ENCODE peak calls at places on chromosomes 4 and X, in five cellular contexts. One of them, this sample, is unnamed.

GRCh38 chrX:154717824-154718223 is 33.1 kb downstream of the GAB3 start:
- DNase-seq in brain microvascular endothelial cell: peak; percentile 33
- DNase-seq in neural progenitor cell: no peak
- DNase-seq in thoracic aorta: no peak
- DNase-seq in uterus: no peak
- DNase-seq in this sample: no peak

GRCh38 chr4:112633477-112634235 is 3.1 kb downstream of the ZGRF1 start:
- DNase-seq in uterus: no peak
- DNase-seq in brain microvascular endothelial cell: no peak
- DNase-seq in thoracic aorta: no peak
- DNase-seq in neural progenitor cell: peak; percentile 37
- DNase-seq in this sample: no peak

GRCh38 chr4:185623444-185624247 is 88.3 kb upstream of the PDLIM3 start:
- DNase-seq in neural progenitor cell: no peak
- DNase-seq in brain microvascular endothelial cell: no peak
- DNase-seq in uterus: no peak
- DNase-seq in thoracic aorta: no peak
- DNase-seq in this sample: no peak

GRCh38 chrX:71144651-71145050 is at the start of gene NLGN3:
- DNase-seq in brain microvascular endothelial cell: no peak
- DNase-seq in thoracic aorta: no peak
- DNase-seq in neural progenitor cell: peak; percentile 63
- DNase-seq in uterus: no peak
- DNase-seq in this sample: no peak

GRCh38 chr4:61210186-61210939 is 10.2 kb downstream of the ADGRL3 start:
- DNase-seq in uterus: no peak
- DNase-seq in brain microvascular endothelial cell: no peak
- DNase-seq in neural progenitor cell: peak; percentile 95
- DNase-seq in thoracic aorta: no peak
- DNase-seq in this sample: no peak

GRCh38 chr4:6404611-6405416 is 67.6 kb downstream of the PPP2R2C start:
- DNase-seq in uterus: no peak
- DNase-seq in brain microvascular endothelial cell: no peak
- DNase-seq in neural progenitor cell: peak; percentile 73
- DNase-seq in thoracic aorta: no peak
- DNase-seq in this sample: no peak

GRCh38 chrX:106932492-106932923 is 12.3 kb downstream of the CLDN2 start:
- DNase-seq in thoracic aorta: no peak
- DNase-seq in brain microvascular endothelial cell: no peak
- DNase-seq in uterus: no peak
- DNase-seq in neural progenitor cell: no peak
- DNase-seq in this sample: no peak

GRCh38 chr4:139458999-139459398 is 5.1 kb downstream of the RAB33B start:
- DNase-seq in uterus: no peak
- DNase-seq in neural progenitor cell: no peak
- DNase-seq in thoracic aorta: no peak
- DNase-seq in brain microvascular endothelial cell: no peak
- DNase-seq in this sample: no peak

GRCh38 chr4:48761286-48761685 is 18.8 kb downstream of the FRYL start:
- DNase-seq in uterus: no peak
- DNase-seq in thoracic aorta: no peak
- DNase-seq in brain microvascular endothelial cell: no peak
- DNase-seq in neural progenitor cell: no peak
- DNase-seq in this sample: no peak

GRCh38 chrX:123172874-123173273 is 11.2 kb upstream of the GRIA3 start:
- DNase-seq in uterus: no peak
- DNase-seq in brain microvascular endothelial cell: no peak
- DNase-seq in neural progenitor cell: no peak
- DNase-seq in thoracic aorta: no peak
- DNase-seq in this sample: no peak

GRCh38 chr4:119729815-119730643 is 101.4 kb upstream of the PDE5A start:
- DNase-seq in thoracic aorta: peak; percentile 35
- DNase-seq in neural progenitor cell: no peak
- DNase-seq in uterus: peak; percentile 21
- DNase-seq in brain microvascular endothelial cell: peak; percentile 98
- DNase-seq in this sample: no peak

GRCh38 chrX:39125834-39126233 is 324.6 kb downstream of the MID1IP1 start:
- DNase-seq in thoracic aorta: no peak
- DNase-seq in neural progenitor cell: no peak
- DNase-seq in brain microvascular endothelial cell: no peak
- DNase-seq in uterus: no peak
- DNase-seq in this sample: no peak

DNA sequence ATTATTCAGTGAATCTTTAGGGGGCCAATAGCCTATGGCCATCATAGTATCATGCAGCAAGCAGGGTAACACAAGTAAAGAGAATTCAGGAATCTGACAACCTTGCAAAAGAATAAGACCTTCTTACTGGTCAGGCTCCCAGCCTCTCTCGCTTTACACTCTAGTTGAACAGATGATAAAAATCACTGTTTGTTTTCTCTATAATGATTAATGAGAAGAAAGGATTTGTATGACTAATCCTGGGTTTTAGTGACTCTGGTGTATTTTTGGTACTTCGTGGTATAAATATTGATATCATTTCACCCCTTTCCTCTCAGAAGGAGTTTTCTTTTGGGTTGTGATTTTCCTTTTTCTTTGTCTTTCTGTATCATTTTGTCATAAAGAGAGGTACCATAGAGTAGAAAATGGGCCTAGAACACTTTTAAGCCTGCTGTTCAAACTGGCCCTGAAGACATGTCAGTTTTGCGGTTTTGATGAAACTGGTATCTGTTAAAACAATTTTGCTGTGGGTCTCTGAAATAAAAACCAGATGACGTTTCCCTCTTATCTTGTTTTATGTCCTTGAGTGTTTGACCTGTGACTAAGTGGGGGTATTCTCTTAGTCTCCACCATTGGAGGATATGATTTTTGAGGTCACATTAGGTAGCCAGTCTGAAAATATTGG is 294.9 kb upstream of the TBX22 start:
- DNase-seq in neural progenitor cell: no peak
- DNase-seq in uterus: no peak
- DNase-seq in brain microvascular endothelial cell: no peak
- DNase-seq in thoracic aorta: no peak
- DNase-seq in this sample: no peak
- H3K27ac ChIP-seq in neural progenitor cell: no peak overlapping the region
- H3K27ac ChIP-seq in uterus: no peak overlapping the region
- H3K27ac ChIP-seq in brain microvascular endothelial cell: no peak overlapping the region
- H3K27ac ChIP-seq in thoracic aorta: no peak overlapping the region
- H3K27ac ChIP-seq in this sample: no peak overlapping the region

GRCh38 chr4:113901994-113902787 is 77.3 kb downstream of the ARSJ start:
- DNase-seq in uterus: no peak
- DNase-seq in neural progenitor cell: no peak
- DNase-seq in thoracic aorta: no peak
- DNase-seq in brain microvascular endothelial cell: no peak
- DNase-seq in this sample: no peak
- TF ChIP-seq CTCF in uterus: no peak
- TF ChIP-seq CTCF in neural progenitor cell: no peak
- TF ChIP-seq CTCF in thoracic aorta: no peak
- TF ChIP-seq CTCF in brain microvascular endothelial cell: no peak
- TF ChIP-seq CTCF in this sample: no peak

GRCh38 chr4:174716986-174717770 is 111.9 kb downstream of the GLRA3 start:
- DNase-seq in thoracic aorta: no peak
- DNase-seq in neural progenitor cell: no peak
- DNase-seq in uterus: no peak
- DNase-seq in brain microvascular endothelial cell: no peak
- DNase-seq in this sample: no peak
- H3K4me3 ChIP-seq in thoracic aorta: no peak overlapping the region
- H3K4me3 ChIP-seq in neural progenitor cell: no peak overlapping the region
- H3K4me3 ChIP-seq in uterus: no peak overlapping the region
- H3K4me3 ChIP-seq in brain microvascular endothelial cell: no peak overlapping the region
- H3K4me3 ChIP-seq in this sample: no peak overlapping the region

GRCh38 chr4:173524218-173525117 is 5.6 kb downstream of the HAND2 start:
- DNase-seq in uterus: no peak
- DNase-seq in thoracic aorta: no peak
- DNase-seq in brain microvascular endothelial cell: no peak
- DNase-seq in neural progenitor cell: no peak
- DNase-seq in this sample: no peak

GRCh38 chr4:173526724-173527102 is 3.3 kb downstream of the HAND2 start:
- DNase-seq in neural progenitor cell: no peak
- DNase-seq in brain microvascular endothelial cell: no peak
- DNase-seq in uterus: no peak
- DNase-seq in thoracic aorta: no peak
- DNase-seq in this sample: no peak

GRCh38 chr4:173526034-173526482 is 4.0 kb downstream of the HAND2 start:
- DNase-seq in brain microvascular endothelial cell: no peak
- DNase-seq in uterus: no peak
- DNase-seq in thoracic aorta: no peak
- DNase-seq in neural progenitor cell: peak; percentile 43
- DNase-seq in this sample: no peak

GRCh38 chr4:173527103-173527876 is 2.7 kb downstream of the HAND2 start:
- DNase-seq in brain microvascular endothelial cell: no peak
- DNase-seq in thoracic aorta: no peak
- DNase-seq in uterus: no peak
- DNase-seq in neural progenitor cell: peak; percentile 72
- DNase-seq in this sample: no peak

GRCh38 chr4:173525118-173526033 is 4.7 kb downstream of the HAND2 start:
- DNase-seq in neural progenitor cell: peak; percentile 64
- DNase-seq in brain microvascular endothelial cell: no peak
- DNase-seq in thoracic aorta: no peak
- DNase-seq in uterus: peak; percentile 73
- DNase-seq in this sample: no peak
- H3K27ac ChIP-seq in neural progenitor cell: no peak overlapping the region
- H3K27ac ChIP-seq in brain microvascular endothelial cell: no peak overlapping the region
- H3K27ac ChIP-seq in thoracic aorta: peak overlapping the region; percentile 95
- H3K27ac ChIP-seq in uterus: peak overlapping the region; percentile 99
- H3K27ac ChIP-seq in this sample: no peak overlapping the region

GRCh38 chr4:55005910-55006309 is 119.5 kb downstream of the KDR start:
- DNase-seq in thoracic aorta: no peak
- DNase-seq in brain microvascular endothelial cell: no peak
- DNase-seq in neural progenitor cell: no peak
- DNase-seq in uterus: no peak
- DNase-seq in this sample: no peak

GRCh38 chr4:55002431-55002830 is 123.0 kb downstream of the KDR start:
- DNase-seq in uterus: no peak
- DNase-seq in thoracic aorta: no peak
- DNase-seq in neural progenitor cell: no peak
- DNase-seq in brain microvascular endothelial cell: no peak
- DNase-seq in this sample: no peak

GRCh38 chr4:55008166-55009056 is 117.0 kb downstream of the KDR start:
- DNase-seq in uterus: peak; percentile 20
- DNase-seq in neural progenitor cell: peak; percentile 12
- DNase-seq in brain microvascular endothelial cell: no peak
- DNase-seq in thoracic aorta: no peak
- DNase-seq in this sample: no peak

GRCh38 chr4:55001538-55001937 is 123.9 kb downstream of the KDR start:
- DNase-seq in thoracic aorta: no peak
- DNase-seq in brain microvascular endothelial cell: peak; percentile 4
- DNase-seq in neural progenitor cell: no peak
- DNase-seq in uterus: no peak
- DNase-seq in this sample: no peak

GRCh38 chr4:55004831-55005230 is 120.6 kb downstream of the KDR start:
- DNase-seq in brain microvascular endothelial cell: peak; percentile 9
- DNase-seq in neural progenitor cell: peak; percentile 20
- DNase-seq in uterus: peak; percentile 37
- DNase-seq in thoracic aorta: no peak
- DNase-seq in this sample: peak; percentile 16
- TF ChIP-seq CTCF in brain microvascular endothelial cell: peak; percentile 39
- TF ChIP-seq CTCF in neural progenitor cell: no peak
- TF ChIP-seq CTCF in uterus: no peak
- TF ChIP-seq CTCF in thoracic aorta: no peak
- TF ChIP-seq CTCF in this sample: no peak

GRCh38 chr4:73978886-73979285 is 2.9 kb downstream of the PF4 start:
- DNase-seq in thoracic aorta: no peak
- DNase-seq in neural progenitor cell: no peak
- DNase-seq in brain microvascular endothelial cell: peak; percentile 75
- DNase-seq in uterus: no peak
- DNase-seq in this sample: no peak
- H3K4me3 ChIP-seq in thoracic aorta: no peak overlapping the region
- H3K4me3 ChIP-seq in neural progenitor cell: no peak overlapping the region
- H3K4me3 ChIP-seq in brain microvascular endothelial cell: no peak overlapping the region
- H3K4me3 ChIP-seq in uterus: no peak overlapping the region
- H3K4me3 ChIP-seq in this sample: no peak overlapping the region

DNA sequence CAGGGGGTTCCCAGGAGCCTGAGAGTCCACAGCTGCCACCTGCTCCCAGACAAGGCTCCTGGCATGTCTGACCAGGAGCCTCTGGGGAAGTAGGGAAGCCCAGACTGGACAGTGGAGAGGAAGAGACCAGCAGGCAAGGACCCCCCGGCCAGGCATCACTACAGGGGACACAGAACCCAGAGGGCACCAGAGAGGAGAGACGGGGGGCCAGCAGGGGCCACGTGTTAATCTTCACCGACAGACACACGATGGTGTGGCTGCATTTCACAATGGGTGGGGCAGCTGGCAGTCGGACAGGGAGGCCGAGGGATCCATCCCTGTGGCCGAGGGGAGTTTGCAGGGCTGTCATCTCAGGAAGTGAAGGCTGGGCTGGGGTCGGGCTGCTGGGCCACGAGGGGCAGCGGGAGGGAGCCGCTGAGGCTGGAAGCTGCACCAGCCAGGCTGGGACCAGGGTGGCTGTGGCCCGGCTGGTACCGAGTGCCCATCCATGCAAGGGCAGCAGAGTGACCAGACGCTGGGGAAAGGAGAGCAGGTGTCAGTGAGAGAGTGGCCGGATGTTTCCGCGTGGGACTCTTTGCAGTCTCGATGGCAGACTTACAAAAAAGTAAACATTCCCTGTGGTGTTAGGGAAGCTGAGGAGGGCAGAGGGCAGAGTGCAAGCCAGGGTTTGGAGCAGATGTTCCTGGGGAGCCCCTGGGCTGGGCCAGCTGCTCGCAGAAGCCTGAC is 4.7 kb downstream of the PDE6B start:
- DNase-seq in thoracic aorta: no peak
- DNase-seq in neural progenitor cell: no peak
- DNase-seq in brain microvascular endothelial cell: no peak
- DNase-seq in uterus: no peak
- DNase-seq in this sample: no peak
- H3K27ac ChIP-seq in thoracic aorta: no peak overlapping the region
- H3K27ac ChIP-seq in neural progenitor cell: no peak overlapping the region
- H3K27ac ChIP-seq in brain microvascular endothelial cell: no peak overlapping the region
- H3K27ac ChIP-seq in uterus: no peak overlapping the region
- H3K27ac ChIP-seq in this sample: no peak overlapping the region

DNA sequence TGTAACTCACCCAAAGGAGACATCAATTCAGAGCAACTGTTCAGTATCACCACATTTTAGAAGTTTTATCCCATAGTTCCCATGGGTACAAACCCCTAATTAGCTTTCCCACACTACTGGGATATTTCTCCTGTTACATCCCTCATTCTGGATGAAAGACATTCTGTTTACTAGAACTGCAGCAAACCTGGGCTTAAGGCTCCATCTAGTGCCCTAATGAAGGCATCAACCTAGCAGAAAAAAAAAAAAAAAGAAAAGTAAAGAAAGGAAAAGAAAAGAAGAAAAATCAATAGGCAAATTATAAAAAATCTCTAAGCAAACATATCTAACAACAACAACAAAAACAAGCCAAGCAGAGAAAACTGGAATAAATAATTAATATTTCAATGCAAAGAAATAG is 133.7 kb upstream of the CPXCR1 start:
- DNase-seq in thoracic aorta: no peak
- DNase-seq in brain microvascular endothelial cell: peak; percentile 11
- DNase-seq in uterus: no peak
- DNase-seq in neural progenitor cell: peak; percentile 77
- DNase-seq in this sample: no peak
- TF ChIP-seq CTCF in thoracic aorta: no peak
- TF ChIP-seq CTCF in brain microvascular endothelial cell: peak; percentile 29
- TF ChIP-seq CTCF in uterus: peak; percentile 8
- TF ChIP-seq CTCF in neural progenitor cell: peak; percentile 90
- TF ChIP-seq CTCF in this sample: no peak

This sample was measured in gastrocnemius medialis.